ENCODE peak calls at places on chromosomes 16 and 17, in four cellular contexts. V is brain microvascular endothelial cell, W is lung, I is GM12865. T is an unnamed sample.

GRCh38 chr16:4800290-4801041 is 2.0 kb downstream of the ROGDI start:
- DNase-seq in I (peak; percentile 85), W (peak; percentile 65), V (no peak), T (no peak)

GRCh38 chr17:1082579-1082978 is 85.7 kb downstream of the TIMM22 start:
- DNase-seq in I (no peak), V (no peak), W (no peak), T (no peak)

GRCh38 chr17:60439501-60439900 is 17.2 kb downstream of the CHCT1 start:
- DNase-seq in I (peak; percentile 50), W (no peak), V (no peak), T (no peak)

GRCh38 chr16:68737046-68737729 is at the start of gene CDH1:
- DNase-seq in W (peak; percentile 93), I (peak; percentile 52), V (no peak), T (peak; percentile 36)

GRCh38 chr16:67636713-67637112 is 8.2 kb upstream of the CARMIL2 start:
- DNase-seq in I (no peak), V (no peak), W (no peak), T (no peak)

GRCh38 chr16:84496991-84497390 is 7.5 kb downstream of the MEAK7 start:
- DNase-seq in V (no peak), W (no peak), I (no peak), T (no peak)

GRCh38 chr17:66889480-66890230 is 54.7 kb downstream of the CACNG5 start:
- DNase-seq in W (no peak), V (no peak), I (no peak), T (no peak)

GRCh38 chr16:31354394-31355291 is at the start of gene ITGAX:
- DNase-seq in V (peak; percentile 45), I (peak; percentile 80), W (peak; percentile 74), T (peak; percentile 96)

GRCh38 chr17:6753006-6753445 is 2.8 kb upstream of the XAF1 start:
- DNase-seq in V (peak; percentile 85), I (peak; percentile 52), W (peak; percentile 41), T (peak; percentile 62)

GRCh38 chr16:86256995-86257394 is 253.3 kb upstream of the FOXF1 start:
- DNase-seq in W (no peak), I (no peak), V (no peak), T (no peak)

GRCh38 chr16:86248325-86248905 is 261.9 kb upstream of the FOXF1 start:
- DNase-seq in V (no peak), I (no peak), W (no peak), T (no peak)

GRCh38 chr16:86251682-86252081 is 258.6 kb upstream of the FOXF1 start:
- DNase-seq in V (no peak), W (no peak), I (no peak), T (no peak)

GRCh38 chr16:86249631-86250030 is 260.7 kb upstream of the FOXF1 start:
- DNase-seq in W (no peak), I (no peak), V (no peak), T (no peak)

GRCh38 chr16:86252596-86252995 is 257.7 kb upstream of the FOXF1 start:
- DNase-seq in V (no peak), W (no peak), I (peak; percentile 9), T (peak; percentile 16)
- TF ChIP-seq CTCF in V (peak; percentile 62), W (no peak), I (peak; percentile 31), T (peak; percentile 15)

DNA sequence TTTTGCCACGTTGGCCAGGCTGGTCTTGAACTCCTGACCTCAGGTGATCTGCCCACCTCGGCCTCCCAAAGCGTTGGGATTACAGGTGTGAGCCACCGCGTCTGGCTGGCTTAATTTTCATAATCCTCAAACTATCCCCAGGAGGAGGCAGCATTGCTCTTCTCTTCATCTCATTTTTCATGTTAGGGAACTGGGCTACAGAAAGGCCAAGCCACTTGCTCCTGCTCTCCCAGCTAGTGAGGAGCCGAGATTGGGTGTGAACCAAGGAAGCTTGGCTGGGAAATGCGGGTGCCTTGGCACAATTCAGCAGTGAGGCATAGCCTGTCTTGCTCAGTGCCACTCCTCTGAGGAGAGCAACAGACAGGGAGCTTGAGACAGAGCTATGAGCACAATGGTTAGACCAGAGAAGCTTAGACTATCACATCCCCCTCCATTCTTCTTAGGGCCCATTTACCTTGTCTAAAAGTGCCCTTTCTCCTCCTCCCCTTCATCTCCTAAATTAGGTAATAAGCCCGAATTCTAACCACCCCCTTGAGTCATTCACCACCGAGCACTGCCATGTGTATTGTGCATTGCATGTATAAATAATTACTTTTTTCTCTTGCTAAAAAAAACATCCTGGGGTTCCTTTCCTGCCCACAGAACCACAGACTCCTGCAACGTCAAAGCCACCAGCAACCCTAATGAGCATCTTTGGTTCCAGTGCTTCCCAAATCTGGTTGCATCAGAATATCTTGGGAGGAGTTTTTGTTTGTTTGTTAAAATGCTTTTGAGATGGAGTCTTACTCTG is 20.0 kb upstream of the KIF19 start:
- DNase-seq in V (no peak), W (no peak), I (no peak), T (no peak)
- TF ChIP-seq CTCF in V (no peak), W (no peak), I (no peak), T (no peak)

GRCh38 chr17:17784599-17785264 is 52.1 kb downstream of the SREBF1 start:
- DNase-seq in I (peak; percentile 45), V (peak; percentile 12), W (no peak), T (peak; percentile 56)
- TF ChIP-seq CTCF in I (no peak), V (peak; percentile 57), W (no peak), T (peak; percentile 33)

DNA sequence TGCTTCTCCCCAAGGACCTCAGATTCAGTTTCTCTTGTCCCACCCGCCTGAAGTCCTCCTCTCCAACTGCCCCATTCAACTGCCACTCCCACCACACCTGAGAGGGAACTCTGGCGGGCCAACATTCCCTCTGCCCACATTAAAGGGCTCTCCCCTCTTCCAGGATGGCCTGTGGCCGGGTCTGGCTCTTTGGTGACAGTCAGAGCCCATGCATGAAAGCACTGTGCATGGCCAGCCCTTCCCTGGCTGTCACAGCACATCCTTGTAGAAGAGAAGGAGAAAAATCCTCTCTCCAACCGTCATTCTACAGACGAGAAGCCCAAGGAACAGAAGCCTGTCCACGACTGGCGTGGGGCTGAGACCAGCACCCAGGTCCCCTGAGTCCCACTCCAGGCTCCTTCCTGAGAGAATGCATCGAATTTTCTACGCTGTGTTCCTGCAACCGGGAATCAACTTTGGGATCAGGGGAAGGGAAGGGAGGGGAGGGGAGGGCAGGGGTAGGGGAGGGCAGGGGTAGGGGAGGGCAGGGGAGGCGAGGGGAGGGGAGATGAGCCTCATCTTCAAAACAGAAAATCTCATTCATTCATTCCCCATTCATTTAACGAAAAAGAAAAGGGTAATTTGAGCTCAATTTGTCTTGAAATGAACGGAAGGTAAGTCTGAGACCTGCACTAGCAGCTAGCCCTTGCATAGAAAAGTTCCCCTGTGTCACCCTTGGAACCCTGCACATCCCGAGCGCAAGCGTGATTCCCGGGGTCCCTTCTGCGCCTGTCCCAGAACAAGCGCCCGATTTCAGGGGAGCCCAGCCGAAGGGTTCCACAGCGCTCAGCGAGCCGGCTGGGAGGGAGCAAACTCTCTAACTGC is at the start of gene ABCC12:
- DNase-seq in W (no peak), I (no peak), V (no peak), T (no peak)
- TF ChIP-seq CTCF in W (no peak), I (no peak), V (no peak), T (no peak)

DNA sequence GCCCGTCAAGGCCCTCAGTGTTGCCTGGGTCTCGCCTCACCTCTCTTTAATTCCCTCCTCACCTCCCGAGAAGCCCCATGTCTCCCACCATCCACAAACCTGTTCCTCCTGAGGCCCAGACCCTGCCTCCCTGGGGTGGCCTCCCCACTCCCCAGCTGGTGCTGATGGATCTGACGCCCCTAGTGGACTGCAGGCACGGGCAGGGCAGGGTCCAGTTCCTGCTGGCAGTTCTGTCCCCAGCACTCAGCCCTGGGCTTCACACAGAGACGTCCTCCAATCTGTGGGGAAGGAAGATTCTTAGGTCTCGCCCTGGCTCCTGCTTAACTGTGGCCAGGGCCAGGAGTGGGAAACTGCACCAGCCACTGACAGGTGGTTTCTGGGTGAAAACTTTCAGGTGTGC is 108.8 kb downstream of the AMFR start:
- DNase-seq in W (no peak), I (no peak), V (no peak), T (no peak)
- TF ChIP-seq CTCF in W (no peak), I (no peak), V (no peak), T (no peak)